ENCODE peak calls at places on chromosomes 2 and 18, in six cellular contexts. One of them, this sample, is unnamed.

GRCh38 chr18:3585656-3586509 is 135.9 kb downstream of the TGIF1 start:
- DNase-seq in A549: peak; percentile 89
- DNase-seq in iPS DF 6.9: peak; percentile 84
- DNase-seq in spleen: peak; percentile 91
- DNase-seq in GM23248: peak; percentile 84
- DNase-seq in CD8-positive, alpha-beta memory T cell: peak; percentile 40
- DNase-seq in this sample: peak; percentile 77

GRCh38 chr2:150081775-150082517 is 405.5 kb downstream of the RND3 start:
- DNase-seq in A549: no peak
- DNase-seq in iPS DF 6.9: no peak
- DNase-seq in spleen: no peak
- DNase-seq in GM23248: no peak
- DNase-seq in CD8-positive, alpha-beta memory T cell: no peak
- DNase-seq in this sample: no peak

GRCh38 chr2:229701716-229702115 is 12.6 kb downstream of the DNER start:
- DNase-seq in A549: no peak
- DNase-seq in iPS DF 6.9: no peak
- DNase-seq in spleen: no peak
- DNase-seq in GM23248: no peak
- DNase-seq in CD8-positive, alpha-beta memory T cell: no peak
- DNase-seq in this sample: no peak

GRCh38 chr2:61537590-61538178 is 472 bp downstream of the XPO1 start:
- DNase-seq in A549: no peak
- DNase-seq in iPS DF 6.9: no peak
- DNase-seq in spleen: no peak
- DNase-seq in GM23248: peak; percentile 50
- DNase-seq in CD8-positive, alpha-beta memory T cell: no peak
- DNase-seq in this sample: peak; percentile 46

GRCh38 chr2:241565413-241565812 is 6.9 kb downstream of the BOK start:
- DNase-seq in A549: no peak
- DNase-seq in iPS DF 6.9: no peak
- DNase-seq in spleen: peak; percentile 58
- DNase-seq in GM23248: no peak
- DNase-seq in CD8-positive, alpha-beta memory T cell: no peak
- DNase-seq in this sample: peak; percentile 37

GRCh38 chr2:11532434-11533055 is 1.3 kb upstream of the GREB1 start:
- DNase-seq in A549: no peak
- DNase-seq in iPS DF 6.9: no peak
- DNase-seq in spleen: no peak
- DNase-seq in GM23248: peak; percentile 13
- DNase-seq in CD8-positive, alpha-beta memory T cell: no peak
- DNase-seq in this sample: no peak

GRCh38 chr2:127381762-127382161 is 6.0 kb downstream of the MAP3K2 start:
- DNase-seq in A549: no peak
- DNase-seq in iPS DF 6.9: no peak
- DNase-seq in spleen: no peak
- DNase-seq in GM23248: no peak
- DNase-seq in CD8-positive, alpha-beta memory T cell: no peak
- DNase-seq in this sample: no peak

GRCh38 chr18:79973517-79973916 is 9.1 kb downstream of the HSBP1L1 start:
- DNase-seq in A549: no peak
- DNase-seq in iPS DF 6.9: no peak
- DNase-seq in spleen: no peak
- DNase-seq in GM23248: no peak
- DNase-seq in CD8-positive, alpha-beta memory T cell: no peak
- DNase-seq in this sample: no peak

GRCh38 chr2:105820151-105820550 is 75.4 kb downstream of the NCK2 start:
- DNase-seq in A549: no peak
- DNase-seq in iPS DF 6.9: no peak
- DNase-seq in spleen: no peak
- DNase-seq in GM23248: no peak
- DNase-seq in CD8-positive, alpha-beta memory T cell: no peak
- DNase-seq in this sample: no peak

GRCh38 chr2:172129404-172129803 is 26.7 kb upstream of the DLX2 start:
- DNase-seq in A549: no peak
- DNase-seq in iPS DF 6.9: no peak
- DNase-seq in spleen: no peak
- DNase-seq in GM23248: no peak
- DNase-seq in CD8-positive, alpha-beta memory T cell: no peak
- DNase-seq in this sample: no peak

GRCh38 chr2:28288620-28289019 is 104.0 kb upstream of the FOSL2 start:
- DNase-seq in A549: no peak
- DNase-seq in iPS DF 6.9: no peak
- DNase-seq in spleen: no peak
- DNase-seq in GM23248: no peak
- DNase-seq in CD8-positive, alpha-beta memory T cell: no peak
- DNase-seq in this sample: peak; percentile 10

GRCh38 chr2:172276961-172277360 is 150.4 kb upstream of the ITGA6 start:
- DNase-seq in A549: no peak
- DNase-seq in iPS DF 6.9: no peak
- DNase-seq in spleen: no peak
- DNase-seq in GM23248: no peak
- DNase-seq in CD8-positive, alpha-beta memory T cell: no peak
- DNase-seq in this sample: no peak

GRCh38 chr2:241315879-241316700 is at the start of gene SEPTIN2:
- DNase-seq in A549: peak; percentile 76
- DNase-seq in iPS DF 6.9: no peak
- DNase-seq in spleen: peak; percentile 98
- DNase-seq in GM23248: peak; percentile 77
- DNase-seq in CD8-positive, alpha-beta memory T cell: peak; percentile 89
- DNase-seq in this sample: peak; percentile 80

GRCh38 chr2:196479350-196479749 is 160.2 kb upstream of the CCDC150 start:
- DNase-seq in A549: no peak
- DNase-seq in iPS DF 6.9: no peak
- DNase-seq in spleen: no peak
- DNase-seq in GM23248: peak; percentile 96
- DNase-seq in CD8-positive, alpha-beta memory T cell: no peak
- DNase-seq in this sample: no peak

GRCh38 chr2:108998911-108999310 is 9.9 kb upstream of the EDAR start:
- DNase-seq in A549: no peak
- DNase-seq in iPS DF 6.9: no peak
- DNase-seq in spleen: no peak
- DNase-seq in GM23248: peak; percentile 35
- DNase-seq in CD8-positive, alpha-beta memory T cell: no peak
- DNase-seq in this sample: no peak

GRCh38 chr18:49162226-49162848 is 211.6 kb upstream of the SMAD7 start:
- DNase-seq in A549: no peak
- DNase-seq in iPS DF 6.9: no peak
- DNase-seq in spleen: no peak
- DNase-seq in GM23248: no peak
- DNase-seq in CD8-positive, alpha-beta memory T cell: no peak
- DNase-seq in this sample: no peak

GRCh38 chr18:12839526-12840196 is 44.4 kb downstream of the PTPN2 start:
- DNase-seq in A549: no peak
- DNase-seq in iPS DF 6.9: no peak
- DNase-seq in spleen: no peak
- DNase-seq in GM23248: peak; percentile 42
- DNase-seq in CD8-positive, alpha-beta memory T cell: peak; percentile 19
- DNase-seq in this sample: no peak

GRCh38 chr18:12837747-12838146 is 46.3 kb downstream of the PTPN2 start:
- DNase-seq in A549: peak; percentile 34
- DNase-seq in iPS DF 6.9: no peak
- DNase-seq in spleen: no peak
- DNase-seq in GM23248: peak; percentile 58
- DNase-seq in CD8-positive, alpha-beta memory T cell: no peak
- DNase-seq in this sample: no peak

GRCh38 chr18:12838178-12838634 is 45.8 kb downstream of the PTPN2 start:
- DNase-seq in A549: peak; percentile 92
- DNase-seq in iPS DF 6.9: no peak
- DNase-seq in spleen: no peak
- DNase-seq in GM23248: peak; percentile 93
- DNase-seq in CD8-positive, alpha-beta memory T cell: no peak
- DNase-seq in this sample: peak; percentile 71

GRCh38 chr18:12839057-12839525 is 44.9 kb downstream of the PTPN2 start:
- DNase-seq in A549: peak; percentile 12
- DNase-seq in iPS DF 6.9: no peak
- DNase-seq in spleen: no peak
- DNase-seq in GM23248: peak; percentile 16
- DNase-seq in CD8-positive, alpha-beta memory T cell: no peak
- DNase-seq in this sample: no peak

DNA sequence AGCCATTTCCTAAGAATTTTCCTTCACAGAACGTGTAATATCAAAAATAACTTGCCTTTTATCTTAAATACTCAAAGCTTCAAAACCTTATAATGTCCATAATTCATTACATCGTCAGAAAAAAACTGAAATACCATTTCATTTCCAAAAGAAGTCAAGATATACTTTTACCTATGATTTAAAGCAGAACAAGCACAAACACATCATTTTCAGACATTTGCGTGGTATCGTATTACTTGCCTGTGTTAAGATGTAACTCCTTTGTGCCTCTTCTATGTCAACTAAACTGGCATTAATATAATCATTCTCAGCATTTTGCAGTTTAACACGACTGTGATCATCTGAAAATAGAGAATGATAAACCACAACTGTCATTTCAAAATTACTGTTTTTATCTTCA is 47.5 kb downstream of the PTPN2 start:
- DNase-seq in A549: no peak
- DNase-seq in iPS DF 6.9: no peak
- DNase-seq in spleen: no peak
- DNase-seq in GM23248: no peak
- DNase-seq in CD8-positive, alpha-beta memory T cell: no peak
- DNase-seq in this sample: no peak
- H3K27ac ChIP-seq in A549: peak overlapping the region; percentile 80
- H3K27ac ChIP-seq in iPS DF 6.9: no peak overlapping the region
- H3K27ac ChIP-seq in spleen: no peak overlapping the region
- H3K27ac ChIP-seq in GM23248: peak overlapping the region; percentile 86
- H3K27ac ChIP-seq in CD8-positive, alpha-beta memory T cell: no peak overlapping the region
- H3K27ac ChIP-seq in this sample: no peak overlapping the region

GRCh38 chr2:86621290-86621943 is 2.2 kb downstream of the RNF103 start:
- DNase-seq in A549: no peak
- DNase-seq in iPS DF 6.9: no peak
- DNase-seq in spleen: no peak
- DNase-seq in GM23248: peak; percentile 39
- DNase-seq in CD8-positive, alpha-beta memory T cell: no peak
- DNase-seq in this sample: no peak

GRCh38 chr2:86616502-86616901 is 7.2 kb downstream of the RNF103 start:
- DNase-seq in A549: no peak
- DNase-seq in iPS DF 6.9: no peak
- DNase-seq in spleen: no peak
- DNase-seq in GM23248: no peak
- DNase-seq in CD8-positive, alpha-beta memory T cell: no peak
- DNase-seq in this sample: no peak

GRCh38 chr2:86617153-86617552 is 6.5 kb downstream of the RNF103 start:
- DNase-seq in A549: no peak
- DNase-seq in iPS DF 6.9: no peak
- DNase-seq in spleen: no peak
- DNase-seq in GM23248: no peak
- DNase-seq in CD8-positive, alpha-beta memory T cell: no peak
- DNase-seq in this sample: no peak

GRCh38 chr2:86615596-86615995 is 8.1 kb downstream of the RNF103 start:
- DNase-seq in A549: no peak
- DNase-seq in iPS DF 6.9: no peak
- DNase-seq in spleen: no peak
- DNase-seq in GM23248: no peak
- DNase-seq in CD8-positive, alpha-beta memory T cell: no peak
- DNase-seq in this sample: no peak

DNA sequence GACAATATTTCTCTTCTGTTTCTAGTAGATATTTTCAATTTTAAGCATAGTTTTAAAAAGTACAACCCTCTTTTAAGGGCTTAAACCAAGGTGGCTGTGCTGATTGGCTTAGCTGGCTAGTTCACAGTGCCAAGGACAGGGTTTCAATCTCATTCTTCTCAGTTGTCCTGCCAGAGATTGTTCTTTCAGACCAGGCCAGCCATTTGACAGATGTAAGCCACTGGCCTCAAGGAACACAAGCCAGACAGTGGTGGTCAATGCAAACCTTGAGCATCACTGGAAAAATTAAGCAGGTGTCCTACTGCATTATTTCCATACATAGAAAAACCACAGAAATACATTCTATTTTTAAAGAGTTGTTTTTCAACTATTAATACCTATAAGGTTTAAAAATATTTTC is 5.9 kb downstream of the RNF103 start:
- DNase-seq in A549: no peak
- DNase-seq in iPS DF 6.9: no peak
- DNase-seq in spleen: no peak
- DNase-seq in GM23248: no peak
- DNase-seq in CD8-positive, alpha-beta memory T cell: no peak
- DNase-seq in this sample: no peak
- H3K4me1 ChIP-seq in A549: peaks cover 26% of the 10 kb centered on the region
- H3K4me1 ChIP-seq in iPS DF 6.9: no peaks in the 10 kb centered on the region
- H3K4me1 ChIP-seq in spleen: peaks cover 14% of the 10 kb centered on the region
- H3K4me1 ChIP-seq in GM23248: peaks cover 10% of the 10 kb centered on the region
- H3K4me1 ChIP-seq in CD8-positive, alpha-beta memory T cell: peaks cover 6% of the 10 kb centered on the region
- H3K4me1 ChIP-seq in this sample: peaks cover 9% of the 10 kb centered on the region

DNA sequence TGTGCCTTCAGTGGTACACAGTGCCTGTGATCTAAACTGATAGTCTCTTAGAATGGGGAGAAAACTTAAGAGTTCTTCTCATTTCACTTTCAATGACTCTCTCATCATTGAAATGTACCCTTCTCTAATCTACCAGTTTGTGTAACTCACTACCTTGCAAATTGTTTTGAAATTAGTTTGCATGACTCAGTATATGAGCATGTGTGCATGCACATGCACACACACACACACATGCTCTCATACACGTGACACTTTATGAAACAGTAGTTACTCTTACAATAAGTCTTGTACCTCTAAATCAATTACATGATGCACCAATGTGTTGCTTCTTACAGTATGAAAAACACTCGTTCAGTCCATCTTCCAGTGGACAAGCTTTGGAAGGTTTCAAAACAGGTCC is 10.6 kb downstream of the LYPD6B start:
- DNase-seq in A549: no peak
- DNase-seq in iPS DF 6.9: no peak
- DNase-seq in spleen: no peak
- DNase-seq in GM23248: peak; percentile 74
- DNase-seq in CD8-positive, alpha-beta memory T cell: no peak
- DNase-seq in this sample: no peak
- H3K4me3 ChIP-seq in A549: no peak overlapping the region
- H3K4me3 ChIP-seq in iPS DF 6.9: no peak overlapping the region
- H3K4me3 ChIP-seq in spleen: no peak overlapping the region
- H3K4me3 ChIP-seq in GM23248: no peak overlapping the region
- H3K4me3 ChIP-seq in CD8-positive, alpha-beta memory T cell: no peak overlapping the region
- H3K4me3 ChIP-seq in this sample: no peak overlapping the region

DNA sequence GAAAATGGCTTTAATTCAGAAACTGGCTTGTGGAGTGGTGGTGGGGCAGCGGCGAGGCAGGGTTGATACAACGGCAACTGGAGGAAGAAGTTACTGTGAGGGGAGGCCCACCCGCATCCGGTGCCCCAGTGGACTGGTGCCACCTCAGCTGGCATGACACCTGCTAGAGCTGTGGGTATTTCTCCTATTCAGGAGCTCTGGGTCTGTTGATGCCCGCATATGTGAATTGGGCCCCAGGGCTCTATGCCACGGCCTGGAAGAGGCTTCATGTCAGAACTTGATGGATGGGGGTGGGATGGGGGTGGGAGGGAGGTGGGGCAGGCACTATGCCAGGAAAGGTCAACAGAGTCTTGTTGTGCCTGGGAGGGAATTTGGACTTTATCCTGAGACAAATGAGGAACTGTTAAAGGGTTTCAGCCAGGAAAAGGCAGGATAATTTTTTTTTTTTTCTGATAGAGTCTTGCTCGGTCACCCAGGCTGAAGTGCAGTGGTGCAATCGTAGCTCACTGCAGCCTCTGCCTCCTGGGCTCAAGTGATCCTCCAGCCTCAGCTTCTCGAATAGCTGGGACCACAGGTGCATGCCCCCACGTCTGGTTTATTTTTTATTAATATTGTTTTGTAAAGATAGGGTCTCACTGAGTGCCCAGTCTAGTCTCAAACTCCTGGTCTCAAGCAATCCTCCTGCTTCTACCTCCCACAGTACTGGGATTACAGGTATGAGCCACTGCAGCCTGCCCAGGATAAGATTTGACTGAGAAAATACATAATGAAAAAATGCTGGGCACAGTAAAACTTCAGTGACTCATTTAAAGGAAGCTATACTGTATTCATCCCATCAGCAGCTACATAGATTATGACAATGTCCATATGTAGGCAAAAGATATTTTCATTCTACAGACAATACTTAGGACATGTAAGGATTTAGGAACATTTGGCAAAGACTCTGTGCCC is 52.6 kb downstream of the SH2D6 start:
- DNase-seq in A549: peak; percentile 85
- DNase-seq in iPS DF 6.9: no peak
- DNase-seq in spleen: peak; percentile 82
- DNase-seq in GM23248: peak; percentile 48
- DNase-seq in CD8-positive, alpha-beta memory T cell: peak; percentile 8
- DNase-seq in this sample: no peak
- H3K27ac ChIP-seq in A549: peak overlapping the region; percentile 81
- H3K27ac ChIP-seq in iPS DF 6.9: no peak overlapping the region
- H3K27ac ChIP-seq in spleen: no peak overlapping the region
- H3K27ac ChIP-seq in GM23248: no peak overlapping the region
- H3K27ac ChIP-seq in CD8-positive, alpha-beta memory T cell: no peak overlapping the region
- H3K27ac ChIP-seq in this sample: no peak overlapping the region